ENCODE peak calls at places on chromosomes 3 and 15, in eight cellular contexts. U is transverse colon, F is breast epithelium, O is HCT116, Y is GM12878, T is upper lobe of left lung, N is H1, X is stomach. W is an unnamed sample.

GRCh38 chr15:100628746-100629145 is 26.4 kb downstream of the ASB7 start:
- DNase-seq in U (no peak), O (no peak), Y (no peak), T (no peak), F (no peak), X (no peak), N (no peak), W (no peak)

GRCh38 chr3:164418426-164418825 is 659.9 kb downstream of the SI start:
- DNase-seq in Y (no peak), N (no peak), F (no peak), X (no peak), T (no peak), U (peak; percentile 20), O (no peak), W (no peak)

GRCh38 chr3:190322604-190323240 is 476 bp upstream of the CLDN1 start:
- DNase-seq in F (no peak), Y (no peak), O (no peak), N (no peak), U (no peak), X (no peak), T (no peak), W (no peak)

GRCh38 chr15:58676766-58677165 is 72.7 kb downstream of the ADAM10 start:
- DNase-seq in X (no peak), Y (no peak), F (no peak), N (no peak), T (no peak), U (no peak), O (no peak), W (no peak)

GRCh38 chr3:109177888-109178287 is 41.4 kb downstream of the C3orf85 start:
- DNase-seq in Y (no peak), X (no peak), F (no peak), T (no peak), O (no peak), N (no peak), U (no peak), W (no peak)

GRCh38 chr3:97882975-97883598 is 61.3 kb downstream of the CRYBG3 start:
- DNase-seq in X (peak; percentile 44), O (no peak), N (no peak), T (peak; percentile 79), U (no peak), F (no peak), Y (no peak), W (no peak)

GRCh38 chr15:77476999-77477398 is 56.3 kb downstream of the HMG20A start:
- DNase-seq in T (no peak), X (no peak), Y (no peak), U (no peak), F (no peak), N (no peak), O (no peak), W (no peak)

GRCh38 chr3:32872487-32873382 is 54.9 kb downstream of the TRIM71 start:
- DNase-seq in X (peak; percentile 92), T (peak; percentile 84), U (peak; percentile 21), O (no peak), N (no peak), F (peak; percentile 73), Y (no peak), W (no peak)

GRCh38 chr3:13574798-13575451 is 26.0 kb downstream of the FBLN2 start:
- DNase-seq in Y (no peak), O (no peak), N (no peak), X (no peak), U (no peak), T (no peak), F (no peak), W (no peak)

GRCh38 chr3:169659858-169660614 is 3.5 kb downstream of the MECOM start:
- DNase-seq in F (no peak), N (peak; percentile 54), Y (no peak), T (no peak), U (no peak), O (no peak), X (peak; percentile 61), W (no peak)

GRCh38 chr3:53130179-53131135 is at the start of gene RFT1:
- DNase-seq in T (peak; percentile 99), F (peak; percentile 98), O (peak; percentile 90), X (peak; percentile 100), Y (peak; percentile 73), N (peak; percentile 98), U (peak; percentile 99), W (no peak)

GRCh38 chr3:64295594-64295993 is 70.3 kb upstream of the PRICKLE2 start:
- DNase-seq in N (no peak), X (no peak), F (no peak), Y (no peak), O (no peak), U (peak; percentile 9), T (no peak), W (no peak)

GRCh38 chr3:134374791-134375541 is 719 bp upstream of the AMOTL2 start:
- DNase-seq in Y (no peak), O (no peak), U (peak; percentile 67), N (peak; percentile 72), T (peak; percentile 61), X (peak; percentile 77), F (peak; percentile 54), W (no peak)

GRCh38 chr3:187678869-187679268 is 8.7 kb upstream of the SST start:
- DNase-seq in Y (no peak), N (peak; percentile 71), T (no peak), F (no peak), X (peak; percentile 37), U (peak; percentile 13), O (peak; percentile 42), W (peak; percentile 33)

GRCh38 chr3:197373096-197373495 is 74.7 kb upstream of the DLG1 start:
- DNase-seq in Y (no peak), U (no peak), O (no peak), X (no peak), N (no peak), F (no peak), T (no peak), W (no peak)

GRCh38 chr15:101148166-101148880 is 103.5 kb downstream of the CHSY1 start:
- DNase-seq in Y (no peak), N (no peak), F (peak; percentile 39), U (no peak), T (no peak), O (no peak), X (no peak), W (no peak)

GRCh38 chr3:194939949-194940770 is 254.5 kb downstream of the FAM43A start:
- DNase-seq in N (peak; percentile 36), O (no peak), T (no peak), X (no peak), F (no peak), U (no peak), Y (no peak), W (no peak)

GRCh38 chr3:42504334-42505202 is 2.1 kb downstream of the VIPR1 start:
- DNase-seq in Y (no peak), T (peak; percentile 19), U (peak; percentile 58), F (peak; percentile 33), N (peak; percentile 38), O (no peak), X (peak; percentile 17), W (no peak)

GRCh38 chr3:81622395-81622794 is 139.1 kb downstream of the GBE1 start:
- DNase-seq in O (no peak), X (no peak), T (no peak), Y (no peak), U (no peak), F (no peak), N (no peak), W (no peak)

GRCh38 chr15:40006646-40007045 is 32.3 kb downstream of the SRP14 start:
- DNase-seq in O (no peak), T (no peak), U (no peak), F (no peak), Y (no peak), N (no peak), X (no peak), W (no peak)

GRCh38 chr3:180646187-180646790 is 33.0 kb downstream of the CCDC39 start:
- DNase-seq in X (no peak), F (no peak), N (no peak), T (no peak), O (peak; percentile 2), U (no peak), Y (no peak), W (peak; percentile 7)

GRCh38 chr15:55290361-55291057 is 896 bp upstream of the RAB27A start:
- DNase-seq in U (peak; percentile 88), N (peak; percentile 83), X (peak; percentile 89), T (peak; percentile 91), F (peak; percentile 84), Y (no peak), O (peak; percentile 48), W (no peak)
- TF ChIP-seq POLR2AphosphoS5 in U (no peak), N (no peak), X (peak; percentile 15), T (no peak), F (peak; percentile 35), Y (no peak), O (no peak), W (no peak)

GRCh38 chr3:11757441-11757875 is 89.2 kb downstream of the TAMM41 start:
- DNase-seq in U (no peak), F (no peak), N (no peak), T (no peak), X (no peak), Y (no peak), O (no peak), W (no peak)
- TF ChIP-seq CTCF in U (no peak), F (no peak), N (no peak), T (no peak), X (no peak), Y (no peak), O (no peak), W (no peak)

GRCh38 chr3:144380832-144381231 is 409.2 kb downstream of the DIPK2A start:
- DNase-seq in N (no peak), O (no peak), T (no peak), X (peak; percentile 41), Y (no peak), U (no peak), F (no peak), W (no peak)
- H3K4me1 ChIP-seq in N (peaks cover 6% of the 10 kb centered on the region), O (no peaks in the 10 kb centered on the region), T (no peaks in the 10 kb centered on the region), X (peaks cover 5% of the 10 kb centered on the region), Y (no peaks in the 10 kb centered on the region), U (no peaks in the 10 kb centered on the region), F (no peaks in the 10 kb centered on the region), W (no peaks in the 10 kb centered on the region)

GRCh38 chr3:16092923-16093322 is 81.6 kb upstream of the GALNT15 start:
- DNase-seq in T (no peak), Y (no peak), F (no peak), N (no peak), U (no peak), O (no peak), X (no peak), W (no peak)

GRCh38 chr3:16088496-16088895 is 86.0 kb upstream of the GALNT15 start:
- DNase-seq in N (no peak), T (no peak), O (no peak), U (no peak), X (no peak), F (no peak), Y (no peak), W (no peak)

GRCh38 chr3:16090711-16091110 is 83.8 kb upstream of the GALNT15 start:
- DNase-seq in U (no peak), T (no peak), F (no peak), Y (no peak), O (no peak), X (no peak), N (no peak), W (no peak)

GRCh38 chr3:16086690-16087089 is 87.8 kb upstream of the GALNT15 start:
- DNase-seq in O (no peak), T (no peak), X (no peak), F (no peak), Y (no peak), N (no peak), U (no peak), W (no peak)

DNA sequence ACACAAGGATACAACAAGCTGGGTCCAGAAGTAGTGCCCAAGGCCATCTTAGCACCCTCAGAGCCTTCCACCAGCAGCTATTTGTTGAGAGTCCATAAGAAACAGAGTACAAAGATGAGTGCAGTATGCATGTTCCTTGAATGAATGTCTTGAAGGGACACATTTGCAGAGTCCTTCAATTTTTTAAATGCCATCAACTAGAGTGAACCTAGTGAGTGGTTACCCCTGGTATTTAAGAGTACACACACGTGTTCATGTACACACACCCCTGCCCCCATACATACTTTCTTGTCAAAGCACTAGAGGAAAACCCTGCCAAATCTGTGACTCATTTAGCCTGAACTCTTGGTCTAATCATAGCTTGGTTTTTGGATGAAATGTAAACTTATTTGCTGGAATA is 84.5 kb upstream of the GALNT15 start:
- DNase-seq in N (no peak), Y (no peak), O (no peak), F (no peak), U (no peak), X (no peak), T (no peak), W (no peak)
- TF ChIP-seq POLR2AphosphoS5 in N (no peak), Y (no peak), O (no peak), F (no peak), U (no peak), X (peak; percentile 28), T (peak; percentile 14), W (no peak)

W was measured in Panc1.